ENCODE peak calls at places on chromosomes 12 and 14, in seven cellular contexts. One of them, this sample, is unnamed.

GRCh38 chr14:59832663-59833294 is 37.8 kb downstream of the RTN1 start:
- DNase-seq in HFFc6: no peak
- DNase-seq in psoas muscle: no peak
- DNase-seq in tibial artery: no peak
- DNase-seq in right lobe of liver: no peak
- DNase-seq in esophagus squamous epithelium: no peak
- DNase-seq in neural crest cell: no peak
- DNase-seq in this sample: no peak

GRCh38 chr12:78584695-78585094 is 279.9 kb upstream of the SYT1 start:
- DNase-seq in HFFc6: no peak
- DNase-seq in psoas muscle: no peak
- DNase-seq in tibial artery: no peak
- DNase-seq in right lobe of liver: no peak
- DNase-seq in esophagus squamous epithelium: no peak
- DNase-seq in neural crest cell: no peak
- DNase-seq in this sample: no peak

GRCh38 chr12:99695050-99695449 is 47.5 kb downstream of the GARIN6 start:
- DNase-seq in HFFc6: no peak
- DNase-seq in psoas muscle: no peak
- DNase-seq in tibial artery: no peak
- DNase-seq in right lobe of liver: no peak
- DNase-seq in esophagus squamous epithelium: no peak
- DNase-seq in neural crest cell: no peak
- DNase-seq in this sample: no peak

GRCh38 chr14:74574706-74575105 is 37.3 kb downstream of the LTBP2 start:
- DNase-seq in HFFc6: no peak
- DNase-seq in psoas muscle: no peak
- DNase-seq in tibial artery: no peak
- DNase-seq in right lobe of liver: no peak
- DNase-seq in esophagus squamous epithelium: no peak
- DNase-seq in neural crest cell: no peak
- DNase-seq in this sample: no peak

GRCh38 chr12:39354955-39355354 is 88.0 kb downstream of the KIF21A start:
- DNase-seq in HFFc6: no peak
- DNase-seq in psoas muscle: no peak
- DNase-seq in tibial artery: no peak
- DNase-seq in right lobe of liver: no peak
- DNase-seq in esophagus squamous epithelium: no peak
- DNase-seq in neural crest cell: no peak
- DNase-seq in this sample: no peak

GRCh38 chr14:103416916-103417315 is 31.7 kb downstream of the MARK3 start:
- DNase-seq in HFFc6: no peak
- DNase-seq in psoas muscle: no peak
- DNase-seq in tibial artery: no peak
- DNase-seq in right lobe of liver: no peak
- DNase-seq in esophagus squamous epithelium: no peak
- DNase-seq in neural crest cell: no peak
- DNase-seq in this sample: no peak

GRCh38 chr12:16063728-16064127 is 152.6 kb downstream of the DERA start:
- DNase-seq in HFFc6: no peak
- DNase-seq in psoas muscle: no peak
- DNase-seq in tibial artery: no peak
- DNase-seq in right lobe of liver: no peak
- DNase-seq in esophagus squamous epithelium: no peak
- DNase-seq in neural crest cell: no peak
- DNase-seq in this sample: no peak

GRCh38 chr14:78598046-78598652 is 428.0 kb downstream of the NRXN3 start:
- DNase-seq in HFFc6: peak
- DNase-seq in psoas muscle: peak
- DNase-seq in tibial artery: no peak
- DNase-seq in right lobe of liver: peak
- DNase-seq in esophagus squamous epithelium: no peak
- DNase-seq in neural crest cell: peak
- DNase-seq in this sample: no peak

GRCh38 chr12:10243803-10244520 is 31.3 kb downstream of the GABARAPL1 start:
- DNase-seq in HFFc6: no peak
- DNase-seq in psoas muscle: no peak
- DNase-seq in tibial artery: no peak
- DNase-seq in right lobe of liver: no peak
- DNase-seq in esophagus squamous epithelium: no peak
- DNase-seq in neural crest cell: no peak
- DNase-seq in this sample: peak

GRCh38 chr12:106696861-106697417 is 77.5 kb upstream of the RIC8B start:
- DNase-seq in HFFc6: no peak
- DNase-seq in psoas muscle: no peak
- DNase-seq in tibial artery: no peak
- DNase-seq in right lobe of liver: no peak
- DNase-seq in esophagus squamous epithelium: no peak
- DNase-seq in neural crest cell: no peak
- DNase-seq in this sample: no peak

GRCh38 chr14:57295261-57295660 is 26.5 kb downstream of the AP5M1 start:
- DNase-seq in HFFc6: no peak
- DNase-seq in psoas muscle: no peak
- DNase-seq in tibial artery: no peak
- DNase-seq in right lobe of liver: no peak
- DNase-seq in esophagus squamous epithelium: no peak
- DNase-seq in neural crest cell: no peak
- DNase-seq in this sample: no peak

GRCh38 chr14:24334431-24335271 is at the start of gene ADCY4:
- DNase-seq in HFFc6: no peak
- DNase-seq in psoas muscle: peak
- DNase-seq in tibial artery: no peak
- DNase-seq in right lobe of liver: peak
- DNase-seq in esophagus squamous epithelium: no peak
- DNase-seq in neural crest cell: no peak
- DNase-seq in this sample: no peak

GRCh38 chr14:87566986-87567385 is 426.0 kb downstream of the GALC start:
- DNase-seq in HFFc6: no peak
- DNase-seq in psoas muscle: no peak
- DNase-seq in tibial artery: no peak
- DNase-seq in right lobe of liver: no peak
- DNase-seq in esophagus squamous epithelium: no peak
- DNase-seq in neural crest cell: no peak
- DNase-seq in this sample: no peak

GRCh38 chr14:96584907-96585671 is 82.9 kb downstream of the PAPOLA start:
- DNase-seq in HFFc6: no peak
- DNase-seq in psoas muscle: no peak
- DNase-seq in tibial artery: no peak
- DNase-seq in right lobe of liver: no peak
- DNase-seq in esophagus squamous epithelium: no peak
- DNase-seq in neural crest cell: no peak
- DNase-seq in this sample: no peak

GRCh38 chr12:123445388-123446344 is 9.2 kb upstream of the RILPL2 start:
- DNase-seq in HFFc6: peak
- DNase-seq in psoas muscle: no peak
- DNase-seq in tibial artery: peak
- DNase-seq in right lobe of liver: no peak
- DNase-seq in esophagus squamous epithelium: no peak
- DNase-seq in neural crest cell: no peak
- DNase-seq in this sample: no peak

GRCh38 chr12:2697057-2697456 is 97.7 kb upstream of the FKBP4 start:
- DNase-seq in HFFc6: no peak
- DNase-seq in psoas muscle: no peak
- DNase-seq in tibial artery: no peak
- DNase-seq in right lobe of liver: no peak
- DNase-seq in esophagus squamous epithelium: no peak
- DNase-seq in neural crest cell: no peak
- DNase-seq in this sample: no peak

GRCh38 chr12:26334621-26335124 is 139.3 kb downstream of the SSPN start:
- DNase-seq in HFFc6: no peak
- DNase-seq in psoas muscle: no peak
- DNase-seq in tibial artery: peak
- DNase-seq in right lobe of liver: no peak
- DNase-seq in esophagus squamous epithelium: no peak
- DNase-seq in neural crest cell: no peak
- DNase-seq in this sample: no peak

GRCh38 chr12:49057888-49058287 is 2.7 kb downstream of the KMT2D start:
- DNase-seq in HFFc6: no peak
- DNase-seq in psoas muscle: no peak
- DNase-seq in tibial artery: no peak
- DNase-seq in right lobe of liver: no peak
- DNase-seq in esophagus squamous epithelium: no peak
- DNase-seq in neural crest cell: no peak
- DNase-seq in this sample: no peak

GRCh38 chr12:44589697-44590096 is 286.4 kb downstream of the NELL2 start:
- DNase-seq in HFFc6: no peak
- DNase-seq in psoas muscle: no peak
- DNase-seq in tibial artery: no peak
- DNase-seq in right lobe of liver: no peak
- DNase-seq in esophagus squamous epithelium: no peak
- DNase-seq in neural crest cell: no peak
- DNase-seq in this sample: no peak

GRCh38 chr14:101760138-101761011 is 1.1 kb upstream of the PPP2R5C start:
- DNase-seq in HFFc6: peak
- DNase-seq in psoas muscle: peak
- DNase-seq in tibial artery: peak
- DNase-seq in right lobe of liver: peak
- DNase-seq in esophagus squamous epithelium: peak
- DNase-seq in neural crest cell: peak
- DNase-seq in this sample: peak

DNA sequence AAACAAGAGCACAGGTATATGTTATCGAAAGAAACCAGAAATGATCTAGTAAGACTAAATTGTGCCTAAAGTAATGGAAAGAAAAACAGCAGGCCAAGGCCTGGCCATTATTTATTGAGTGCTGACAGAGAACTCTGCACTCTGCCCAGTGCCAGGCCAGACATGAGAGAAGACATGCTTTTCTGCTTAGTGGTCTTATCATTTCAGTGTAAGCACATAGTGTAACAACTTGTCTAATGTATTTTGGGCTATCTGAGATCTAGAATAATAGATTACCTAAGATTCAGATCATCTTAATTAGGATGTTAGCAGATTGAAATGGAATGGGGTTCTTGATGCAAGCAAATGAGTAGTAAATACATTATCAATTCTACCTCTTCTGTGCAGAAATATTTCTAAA is 278.3 kb downstream of the AKAP6 start:
- DNase-seq in HFFc6: no peak
- DNase-seq in psoas muscle: no peak
- DNase-seq in tibial artery: no peak
- DNase-seq in right lobe of liver: no peak
- DNase-seq in esophagus squamous epithelium: no peak
- DNase-seq in neural crest cell: no peak
- DNase-seq in this sample: no peak
- TF ChIP-seq CTCF in HFFc6: no peak
- TF ChIP-seq CTCF in psoas muscle: no peak
- TF ChIP-seq CTCF in tibial artery: no peak
- TF ChIP-seq CTCF in right lobe of liver: no peak
- TF ChIP-seq CTCF in esophagus squamous epithelium: no peak
- TF ChIP-seq CTCF in neural crest cell: no peak
- TF ChIP-seq CTCF in this sample: no peak

DNA sequence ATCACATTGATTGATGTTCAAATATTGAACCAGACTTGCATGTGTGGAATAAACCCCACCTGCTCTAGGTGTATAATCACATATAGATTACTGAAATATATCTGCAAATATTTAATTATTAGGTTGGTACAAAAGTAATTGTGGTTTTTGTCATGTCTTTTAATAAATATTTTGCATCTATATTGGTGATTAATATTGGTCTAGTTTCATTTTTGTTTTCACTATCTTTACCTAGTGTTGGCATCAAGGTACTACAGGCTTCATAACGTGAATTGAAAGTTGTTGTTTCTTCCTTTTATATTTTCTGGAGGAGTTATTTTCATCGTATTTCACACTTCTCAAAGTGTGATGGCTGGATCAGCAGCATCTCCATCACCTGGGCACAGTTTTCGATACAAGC is 740.0 kb upstream of the TMEM132C start:
- DNase-seq in HFFc6: no peak
- DNase-seq in psoas muscle: no peak
- DNase-seq in tibial artery: no peak
- DNase-seq in right lobe of liver: no peak
- DNase-seq in esophagus squamous epithelium: no peak
- DNase-seq in neural crest cell: no peak
- DNase-seq in this sample: no peak
- TF ChIP-seq CTCF in HFFc6: peak
- TF ChIP-seq CTCF in psoas muscle: no peak
- TF ChIP-seq CTCF in tibial artery: no peak
- TF ChIP-seq CTCF in right lobe of liver: no peak
- TF ChIP-seq CTCF in esophagus squamous epithelium: no peak
- TF ChIP-seq CTCF in neural crest cell: peak
- TF ChIP-seq CTCF in this sample: no peak

GRCh38 chr14:51398898-51399297 is 158.9 kb downstream of the TMX1 start:
- DNase-seq in HFFc6: peak
- DNase-seq in psoas muscle: peak
- DNase-seq in tibial artery: no peak
- DNase-seq in right lobe of liver: no peak
- DNase-seq in esophagus squamous epithelium: no peak
- DNase-seq in neural crest cell: no peak
- DNase-seq in this sample: no peak
- TF ChIP-seq CTCF in HFFc6: peak
- TF ChIP-seq CTCF in psoas muscle: no peak
- TF ChIP-seq CTCF in tibial artery: no peak
- TF ChIP-seq CTCF in right lobe of liver: no peak
- TF ChIP-seq CTCF in esophagus squamous epithelium: no peak
- TF ChIP-seq CTCF in neural crest cell: no peak
- TF ChIP-seq CTCF in this sample: no peak

DNA sequence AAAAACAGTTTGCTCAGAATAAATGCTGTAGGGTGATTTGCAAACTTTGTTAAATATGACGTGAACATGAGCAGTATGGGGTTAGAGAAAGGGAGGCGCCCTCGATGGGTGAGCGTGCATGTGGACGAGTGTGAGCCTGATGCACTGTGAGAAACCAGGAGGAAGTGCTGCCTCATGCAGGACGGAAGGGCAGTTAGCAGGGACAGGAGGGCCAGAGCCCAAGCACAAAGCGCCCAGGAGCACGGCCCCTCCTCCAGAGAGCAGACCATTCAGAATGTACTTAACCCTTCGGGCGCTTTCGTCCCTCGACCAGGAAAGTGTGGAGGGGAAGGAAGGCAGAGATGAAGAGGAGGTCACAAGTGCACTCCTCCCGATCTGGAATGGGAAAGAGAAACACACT is 44.9 kb downstream of the TCHP start:
- DNase-seq in HFFc6: peak
- DNase-seq in psoas muscle: no peak
- DNase-seq in tibial artery: no peak
- DNase-seq in right lobe of liver: peak
- DNase-seq in esophagus squamous epithelium: no peak
- DNase-seq in neural crest cell: peak
- DNase-seq in this sample: peak
- TF ChIP-seq CTCF in HFFc6: peak
- TF ChIP-seq CTCF in psoas muscle: no peak
- TF ChIP-seq CTCF in tibial artery: no peak
- TF ChIP-seq CTCF in right lobe of liver: no peak
- TF ChIP-seq CTCF in esophagus squamous epithelium: no peak
- TF ChIP-seq CTCF in neural crest cell: no peak
- TF ChIP-seq CTCF in this sample: no peak

GRCh38 chr14:36176524-36176923 is at the start of gene PTCSC3:
- DNase-seq in HFFc6: no peak
- DNase-seq in psoas muscle: no peak
- DNase-seq in tibial artery: no peak
- DNase-seq in right lobe of liver: no peak
- DNase-seq in esophagus squamous epithelium: no peak
- DNase-seq in neural crest cell: no peak
- DNase-seq in this sample: no peak
- TF ChIP-seq CTCF in HFFc6: no peak
- TF ChIP-seq CTCF in psoas muscle: no peak
- TF ChIP-seq CTCF in tibial artery: no peak
- TF ChIP-seq CTCF in right lobe of liver: no peak
- TF ChIP-seq CTCF in esophagus squamous epithelium: no peak
- TF ChIP-seq CTCF in neural crest cell: no peak
- TF ChIP-seq CTCF in this sample: no peak